ENCODE peak calls at places on chromosomes 4 and X, in five cellular contexts. One of them, this sample, is unnamed.

GRCh38 chr4:25857851-25858400 is 4.9 kb downstream of the SEL1L3 start:
- DNase-seq in PC-9: no peak
- DNase-seq in tibial artery: no peak
- DNase-seq in psoas muscle: no peak
- DNase-seq in HepG2: no peak
- DNase-seq in this sample: no peak

GRCh38 chr4:156422576-156422975 is 468.9 kb upstream of the CTSO start:
- DNase-seq in psoas muscle: no peak
- DNase-seq in tibial artery: no peak
- DNase-seq in HepG2: no peak
- DNase-seq in PC-9: no peak
- DNase-seq in this sample: no peak

GRCh38 chr4:14719053-14719452 is 283.2 kb upstream of the CPEB2 start:
- DNase-seq in tibial artery: peak; percentile 78
- DNase-seq in PC-9: peak; percentile 77
- DNase-seq in HepG2: no peak
- DNase-seq in psoas muscle: no peak
- DNase-seq in this sample: no peak

GRCh38 chr4:16045687-16046086 is 38.1 kb downstream of the PROM1 start:
- DNase-seq in HepG2: no peak
- DNase-seq in tibial artery: no peak
- DNase-seq in PC-9: no peak
- DNase-seq in psoas muscle: no peak
- DNase-seq in this sample: no peak

GRCh38 chrX:55816023-55816422 is 98.5 kb downstream of the RRAGB start:
- DNase-seq in psoas muscle: no peak
- DNase-seq in HepG2: no peak
- DNase-seq in tibial artery: no peak
- DNase-seq in PC-9: no peak
- DNase-seq in this sample: no peak

GRCh38 chr4:5753766-5754528 is 42.9 kb downstream of the EVC start:
- DNase-seq in psoas muscle: no peak
- DNase-seq in tibial artery: peak; percentile 65
- DNase-seq in PC-9: peak; percentile 70
- DNase-seq in HepG2: no peak
- DNase-seq in this sample: no peak

GRCh38 chr4:27318740-27319139 is 458.1 kb downstream of the STIM2 start:
- DNase-seq in tibial artery: no peak
- DNase-seq in HepG2: peak; percentile 22
- DNase-seq in PC-9: no peak
- DNase-seq in psoas muscle: no peak
- DNase-seq in this sample: no peak

GRCh38 chr4:160523236-160523635 is 1420.4 kb downstream of the RAPGEF2 start:
- DNase-seq in tibial artery: no peak
- DNase-seq in PC-9: peak; percentile 42
- DNase-seq in HepG2: no peak
- DNase-seq in psoas muscle: no peak
- DNase-seq in this sample: no peak

GRCh38 chrX:134736351-134736750 is 78.1 kb upstream of the PLAC1 start:
- DNase-seq in PC-9: no peak
- DNase-seq in HepG2: no peak
- DNase-seq in psoas muscle: no peak
- DNase-seq in tibial artery: no peak
- DNase-seq in this sample: no peak

GRCh38 chrX:116240446-116240845 is 69.9 kb downstream of the AGTR2 start:
- DNase-seq in psoas muscle: no peak
- DNase-seq in PC-9: peak; percentile 76
- DNase-seq in HepG2: no peak
- DNase-seq in tibial artery: no peak
- DNase-seq in this sample: no peak

GRCh38 chr4:55398461-55398860 is 2.7 kb downstream of the TMEM165 start:
- DNase-seq in psoas muscle: no peak
- DNase-seq in tibial artery: no peak
- DNase-seq in PC-9: peak; percentile 39
- DNase-seq in HepG2: no peak
- DNase-seq in this sample: no peak

GRCh38 chrX:17438221-17438620 is 63.2 kb downstream of the NHS start:
- DNase-seq in HepG2: no peak
- DNase-seq in PC-9: no peak
- DNase-seq in psoas muscle: no peak
- DNase-seq in tibial artery: no peak
- DNase-seq in this sample: no peak

GRCh38 chrX:37976153-37976552 is 30.2 kb upstream of the SYTL5 start:
- DNase-seq in tibial artery: no peak
- DNase-seq in HepG2: no peak
- DNase-seq in psoas muscle: no peak
- DNase-seq in PC-9: no peak
- DNase-seq in this sample: no peak

GRCh38 chr4:17781072-17781830 is at the start of gene FAM184B:
- DNase-seq in psoas muscle: peak; percentile 55
- DNase-seq in tibial artery: no peak
- DNase-seq in PC-9: no peak
- DNase-seq in HepG2: no peak
- DNase-seq in this sample: no peak

GRCh38 chr4:57114973-57115372 is 4.8 kb upstream of the IGFBP7 start:
- DNase-seq in psoas muscle: no peak
- DNase-seq in tibial artery: no peak
- DNase-seq in HepG2: no peak
- DNase-seq in PC-9: no peak
- DNase-seq in this sample: no peak

GRCh38 chrX:109684136-109684535 is 48.9 kb downstream of the ACSL4 start:
- DNase-seq in psoas muscle: no peak
- DNase-seq in HepG2: no peak
- DNase-seq in tibial artery: no peak
- DNase-seq in PC-9: no peak
- DNase-seq in this sample: no peak

GRCh38 chr4:14607578-14607977 is 394.7 kb upstream of the CPEB2 start:
- DNase-seq in psoas muscle: no peak
- DNase-seq in PC-9: no peak
- DNase-seq in tibial artery: no peak
- DNase-seq in HepG2: no peak
- DNase-seq in this sample: no peak

GRCh38 chr4:113869743-113870375 is 108.3 kb upstream of the CAMK2D start:
- DNase-seq in tibial artery: no peak
- DNase-seq in psoas muscle: no peak
- DNase-seq in PC-9: no peak
- DNase-seq in HepG2: no peak
- DNase-seq in this sample: no peak

GRCh38 chr4:69835766-69836165 is 24.2 kb downstream of the SULT1E1 start:
- DNase-seq in HepG2: no peak
- DNase-seq in psoas muscle: no peak
- DNase-seq in PC-9: no peak
- DNase-seq in tibial artery: no peak
- DNase-seq in this sample: no peak

GRCh38 chr4:3420606-3420955 is 21.2 kb upstream of the HGFAC start:
- DNase-seq in HepG2: no peak
- DNase-seq in PC-9: no peak
- DNase-seq in tibial artery: peak; percentile 48
- DNase-seq in psoas muscle: peak; percentile 35
- DNase-seq in this sample: peak; percentile 7

DNA sequence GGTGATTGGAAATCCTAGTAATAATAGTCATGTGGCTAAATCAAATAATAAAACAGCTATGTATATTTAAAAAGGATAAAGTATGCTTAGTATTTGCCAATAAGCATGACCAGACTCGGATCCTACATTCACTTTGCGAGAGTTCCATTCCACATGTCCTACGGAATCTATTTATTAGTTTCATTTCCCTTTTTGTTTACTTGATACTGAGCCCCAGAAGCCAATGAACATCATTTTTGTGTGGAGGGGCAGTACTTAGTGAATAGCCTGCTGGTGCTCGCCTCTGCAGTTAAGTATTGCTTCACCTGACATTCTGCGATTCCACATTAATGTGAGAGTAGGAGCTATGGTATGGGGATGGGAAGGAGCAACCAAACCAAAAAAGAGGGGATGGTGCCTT is 58.5 kb upstream of the NAP1L5 start:
- DNase-seq in HepG2: no peak
- DNase-seq in PC-9: no peak
- DNase-seq in psoas muscle: no peak
- DNase-seq in tibial artery: no peak
- DNase-seq in this sample: no peak
- H3K4me3 ChIP-seq in HepG2: no peak overlapping the region
- H3K4me3 ChIP-seq in PC-9: no peak overlapping the region
- H3K4me3 ChIP-seq in psoas muscle: peak overlapping the region; percentile 13
- H3K4me3 ChIP-seq in tibial artery: no peak overlapping the region
- H3K4me3 ChIP-seq in this sample: no peak overlapping the region

DNA sequence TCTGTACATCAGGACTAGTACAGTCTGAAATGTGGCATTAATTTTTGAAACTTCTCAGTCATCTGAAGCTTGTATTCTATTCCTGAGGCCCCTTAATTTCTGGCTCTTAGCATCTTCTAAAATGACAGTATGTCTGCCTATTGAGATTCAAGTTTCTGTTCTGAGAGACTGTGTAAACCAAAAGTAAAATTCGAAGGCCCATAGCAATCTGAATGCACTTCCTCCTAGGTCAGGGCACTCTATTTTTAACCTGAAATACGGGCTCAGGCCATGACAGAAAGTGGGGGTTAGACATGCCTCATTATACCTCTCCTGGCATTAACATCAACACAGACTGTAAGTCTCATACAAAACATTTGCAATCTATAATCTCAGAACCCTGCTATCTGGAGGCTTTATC is 584.4 kb downstream of the KLHL4 start:
- DNase-seq in tibial artery: no peak
- DNase-seq in psoas muscle: no peak
- DNase-seq in PC-9: no peak
- DNase-seq in HepG2: no peak
- DNase-seq in this sample: no peak
- H3K4me3 ChIP-seq in tibial artery: no peak overlapping the region
- H3K4me3 ChIP-seq in psoas muscle: no peak overlapping the region
- H3K4me3 ChIP-seq in PC-9: no peak overlapping the region
- H3K4me3 ChIP-seq in HepG2: no peak overlapping the region
- H3K4me3 ChIP-seq in this sample: no peak overlapping the region

GRCh38 chr4:123588631-123589223 is 192.1 kb downstream of the SPRY1 start:
- DNase-seq in HepG2: peak; percentile 86
- DNase-seq in psoas muscle: peak; percentile 50
- DNase-seq in PC-9: no peak
- DNase-seq in tibial artery: peak; percentile 78
- DNase-seq in this sample: no peak
- H3K4me3 ChIP-seq in HepG2: no peak overlapping the region
- H3K4me3 ChIP-seq in psoas muscle: peak overlapping the region; percentile 26
- H3K4me3 ChIP-seq in PC-9: no peak overlapping the region
- H3K4me3 ChIP-seq in tibial artery: peak overlapping the region; percentile 15
- H3K4me3 ChIP-seq in this sample: no peak overlapping the region

GRCh38 chr4:187992971-187993370 is 2.6 kb upstream of the ZFP42 start:
- DNase-seq in HepG2: no peak
- DNase-seq in psoas muscle: no peak
- DNase-seq in tibial artery: no peak
- DNase-seq in PC-9: no peak
- DNase-seq in this sample: no peak
- H3K4me3 ChIP-seq in HepG2: no peak overlapping the region
- H3K4me3 ChIP-seq in psoas muscle: no peak overlapping the region
- H3K4me3 ChIP-seq in tibial artery: no peak overlapping the region
- H3K4me3 ChIP-seq in PC-9: no peak overlapping the region
- H3K4me3 ChIP-seq in this sample: no peak overlapping the region

GRCh38 chr4:139666735-139667266 is 1.2 kb downstream of the MGST2 start:
- DNase-seq in HepG2: peak; percentile 47
- DNase-seq in tibial artery: no peak
- DNase-seq in PC-9: peak; percentile 87
- DNase-seq in psoas muscle: peak; percentile 67
- DNase-seq in this sample: no peak
- H3K4me3 ChIP-seq in HepG2: peak overlapping the region; percentile 81
- H3K4me3 ChIP-seq in tibial artery: peak overlapping the region; percentile 64
- H3K4me3 ChIP-seq in PC-9: peak overlapping the region; percentile 56
- H3K4me3 ChIP-seq in psoas muscle: peak overlapping the region; percentile 64
- H3K4me3 ChIP-seq in this sample: peak overlapping the region; percentile 72

DNA sequence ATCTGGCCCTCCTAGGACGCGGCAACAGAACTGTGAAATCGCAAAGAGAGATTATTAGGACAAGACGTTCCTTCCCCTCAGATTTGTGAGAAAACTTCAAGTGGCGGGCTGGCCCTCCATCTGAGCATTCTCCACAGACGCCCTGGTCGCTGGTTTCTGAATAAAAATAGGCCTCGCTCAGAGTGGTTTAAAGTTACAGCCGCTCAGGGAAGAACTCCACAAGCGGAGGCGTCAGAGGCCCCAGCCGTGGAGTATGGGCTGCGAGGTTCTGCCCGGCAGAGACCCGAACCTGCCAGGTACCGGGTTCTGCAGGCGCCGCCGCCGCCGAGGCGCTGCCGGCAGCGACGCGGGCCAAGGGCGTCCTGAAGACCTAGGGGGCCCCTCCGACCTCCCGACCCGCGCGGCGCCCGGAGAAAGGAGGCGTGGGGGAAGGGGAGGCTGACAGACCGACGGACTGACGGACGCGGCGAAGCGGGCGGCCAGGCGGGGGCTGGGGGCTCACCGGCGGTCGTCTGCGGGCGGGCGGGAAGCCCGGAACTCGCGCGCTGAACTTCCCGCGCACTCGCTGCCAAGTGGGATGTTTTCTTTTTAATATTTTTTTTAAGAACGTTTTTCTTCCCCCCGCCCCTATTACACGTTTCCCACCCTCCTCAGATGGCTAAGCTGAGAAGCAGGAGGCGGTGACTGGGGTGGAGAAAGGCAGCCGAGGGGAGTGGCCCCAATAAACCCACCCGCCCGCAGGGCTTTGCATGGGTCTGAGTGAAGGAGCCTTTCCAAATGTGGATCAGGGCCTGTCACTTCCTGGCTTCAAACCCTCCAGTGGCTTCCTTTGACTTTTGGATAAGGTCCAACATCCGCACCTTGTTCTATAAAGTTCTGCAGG is at the start of gene PABPC4L:
- DNase-seq in psoas muscle: peak; percentile 54
- DNase-seq in tibial artery: peak; percentile 66
- DNase-seq in PC-9: no peak
- DNase-seq in HepG2: no peak
- DNase-seq in this sample: peak; percentile 56
- H3K4me3 ChIP-seq in psoas muscle: peak within 1 kb of the TSS; percentile 68
- H3K4me3 ChIP-seq in tibial artery: peak within 1 kb of the TSS; percentile 69
- H3K4me3 ChIP-seq in PC-9: peak within 1 kb of the TSS; percentile 45
- H3K4me3 ChIP-seq in HepG2: no peak within 1 kb of the TSS
- H3K4me3 ChIP-seq in this sample: peak within 1 kb of the TSS; percentile 71

DNA sequence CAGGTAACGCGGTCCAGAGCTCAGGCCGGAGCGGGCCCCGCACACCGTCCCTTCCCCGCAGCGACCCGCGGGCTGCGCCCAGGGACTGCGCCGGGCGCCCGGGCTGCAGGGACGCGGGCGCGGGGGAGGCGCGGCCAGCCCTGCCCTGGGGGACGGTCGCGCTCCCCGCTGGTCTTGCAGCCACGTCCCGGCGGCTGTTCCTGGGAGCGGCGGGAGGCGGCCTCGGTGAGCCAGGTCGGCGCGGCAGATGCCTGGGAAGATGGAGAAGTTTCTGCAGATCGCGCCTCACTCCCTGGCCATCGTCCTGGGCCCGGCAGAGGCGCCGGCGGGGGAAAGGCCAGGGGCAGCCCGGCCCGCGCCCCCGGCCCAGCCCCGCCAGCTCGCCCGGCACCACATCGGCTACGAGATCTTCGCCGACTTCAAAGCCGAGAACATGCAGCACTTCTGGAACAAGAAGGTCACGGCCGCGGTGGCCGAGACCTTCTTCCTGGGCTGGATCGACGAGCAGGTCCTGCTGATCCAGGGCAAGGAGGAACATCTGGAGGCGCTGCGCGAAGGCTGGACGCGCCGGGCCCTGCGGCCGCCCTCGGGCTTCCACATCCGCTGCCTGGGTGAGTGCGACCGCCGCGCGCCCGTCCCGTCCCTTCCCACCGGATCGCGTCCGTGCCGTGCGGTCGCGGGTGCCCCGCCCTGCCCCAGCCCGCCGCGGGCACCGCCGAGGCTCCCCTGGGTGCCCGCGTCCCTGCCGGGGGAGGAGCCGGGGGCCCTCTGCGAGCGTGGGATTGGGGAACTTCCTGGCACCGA is 107.5 kb upstream of the STOX2 start:
- DNase-seq in PC-9: no peak
- DNase-seq in HepG2: no peak
- DNase-seq in psoas muscle: peak; percentile 60
- DNase-seq in tibial artery: no peak
- DNase-seq in this sample: peak; percentile 36
- H3K4me3 ChIP-seq in PC-9: peak overlapping the region; percentile 73
- H3K4me3 ChIP-seq in HepG2: peak overlapping the region; percentile 66
- H3K4me3 ChIP-seq in psoas muscle: peak overlapping the region; percentile 70
- H3K4me3 ChIP-seq in tibial artery: peak overlapping the region; percentile 51
- H3K4me3 ChIP-seq in this sample: peak overlapping the region; percentile 82

This sample was measured in left ventricle myocardium inferior.